ENCODE peak calls at places on chromosomes 6 and 20, in five cellular contexts. One of them, this sample, is unnamed.

GRCh38 chr6:116433313-116433712 is 27.9 kb upstream of the CALHM6 start:
- DNase-seq in activated effector memory CD4-positive, alpha-beta T cell treated with anti-CD3 and anti-CD28 coated beads, Interleukin-2, amount 50 U/mL, for 16 hours: no peak
- DNase-seq in T-helper 17 cell: no peak
- DNase-seq in RPMI7951: no peak
- DNase-seq in HTR-8/SVneo: no peak
- DNase-seq in this sample: no peak

GRCh38 chr6:36676142-36677058 is 2.1 kb upstream of the CDKN1A start:
- DNase-seq in T-helper 17 cell: no peak
- DNase-seq in HTR-8/SVneo: no peak
- DNase-seq in RPMI7951: no peak
- DNase-seq in activated effector memory CD4-positive, alpha-beta T cell treated with anti-CD3 and anti-CD28 coated beads, Interleukin-2, amount 50 U/mL, for 16 hours: peak
- DNase-seq in this sample: no peak

GRCh38 chr20:47455133-47456040 is 46.3 kb upstream of the NCOA3 start:
- DNase-seq in activated effector memory CD4-positive, alpha-beta T cell treated with anti-CD3 and anti-CD28 coated beads, Interleukin-2, amount 50 U/mL, for 16 hours: no peak
- DNase-seq in RPMI7951: no peak
- DNase-seq in HTR-8/SVneo: no peak
- DNase-seq in T-helper 17 cell: no peak
- DNase-seq in this sample: no peak

GRCh38 chr6:167475947-167476346 is 151.1 kb downstream of the TTLL2 start:
- DNase-seq in RPMI7951: no peak
- DNase-seq in T-helper 17 cell: no peak
- DNase-seq in HTR-8/SVneo: no peak
- DNase-seq in activated effector memory CD4-positive, alpha-beta T cell treated with anti-CD3 and anti-CD28 coated beads, Interleukin-2, amount 50 U/mL, for 16 hours: peak
- DNase-seq in this sample: peak

GRCh38 chr6:28589234-28589951 is 63.7 kb downstream of the GPX5 start:
- DNase-seq in activated effector memory CD4-positive, alpha-beta T cell treated with anti-CD3 and anti-CD28 coated beads, Interleukin-2, amount 50 U/mL, for 16 hours: no peak
- DNase-seq in RPMI7951: peak
- DNase-seq in HTR-8/SVneo: peak
- DNase-seq in T-helper 17 cell: no peak
- DNase-seq in this sample: no peak

GRCh38 chr20:49717693-49718092 is 4.0 kb upstream of the B4GALT5 start:
- DNase-seq in activated effector memory CD4-positive, alpha-beta T cell treated with anti-CD3 and anti-CD28 coated beads, Interleukin-2, amount 50 U/mL, for 16 hours: no peak
- DNase-seq in T-helper 17 cell: no peak
- DNase-seq in RPMI7951: peak
- DNase-seq in HTR-8/SVneo: no peak
- DNase-seq in this sample: no peak

GRCh38 chr6:14292119-14292518 is 174.5 kb downstream of the CD83 start:
- DNase-seq in RPMI7951: peak
- DNase-seq in T-helper 17 cell: no peak
- DNase-seq in HTR-8/SVneo: no peak
- DNase-seq in activated effector memory CD4-positive, alpha-beta T cell treated with anti-CD3 and anti-CD28 coated beads, Interleukin-2, amount 50 U/mL, for 16 hours: no peak
- DNase-seq in this sample: no peak

GRCh38 chr6:38495922-38496635 is 143.7 kb downstream of the BTBD9 start:
- DNase-seq in T-helper 17 cell: no peak
- DNase-seq in HTR-8/SVneo: no peak
- DNase-seq in RPMI7951: no peak
- DNase-seq in activated effector memory CD4-positive, alpha-beta T cell treated with anti-CD3 and anti-CD28 coated beads, Interleukin-2, amount 50 U/mL, for 16 hours: no peak
- DNase-seq in this sample: no peak

This sample was measured in suprapubic skin.